ENCODE peak calls at places on chromosomes 4 and X, in eight cellular contexts. Y, O, I, C, T, K, H and G are unnamed samples.

GRCh38 chrX:72137846-72138455 is 6.2 kb upstream of the RTL5 start:
- DNase-seq in Y (no peak), O (no peak), I (no peak), C (no peak), T (no peak), K (no peak), H (no peak), G (no peak)

GRCh38 chrX:51420610-51421009 is 75.8 kb downstream of the NUDT11 start:
- DNase-seq in Y (peak), O (peak), I (no peak), C (no peak), T (no peak), K (no peak), H (peak), G (no peak)

GRCh38 chr4:75924309-75924708 is 16.5 kb downstream of the NAAA start:
- DNase-seq in Y (no peak), O (no peak), I (no peak), C (no peak), T (no peak), K (no peak), H (no peak), G (no peak)

GRCh38 chrX:119870626-119871131 is 854 bp downstream of the RNF113A start:
- DNase-seq in Y (no peak), O (no peak), I (no peak), C (no peak), T (no peak), K (no peak), H (peak), G (no peak)

GRCh38 chrX:10492250-10492649 is 128.1 kb downstream of the MID1 start:
- DNase-seq in Y (no peak), O (no peak), I (no peak), C (no peak), T (no peak), K (no peak), H (no peak), G (no peak)

GRCh38 chr4:102608190-102608589 is 107.0 kb downstream of the NFKB1 start:
- DNase-seq in Y (no peak), O (no peak), I (no peak), C (no peak), T (peak), K (no peak), H (no peak), G (no peak)

GRCh38 chr4:38765391-38765790 is 17.4 kb downstream of the TLR10 start:
- DNase-seq in Y (no peak), O (no peak), I (no peak), C (no peak), T (no peak), K (no peak), H (no peak), G (no peak)

GRCh38 chrX:30920271-30920670 is 31.2 kb upstream of the TAB3 start:
- DNase-seq in Y (no peak), O (no peak), I (no peak), C (no peak), T (no peak), K (no peak), H (no peak), G (no peak)

GRCh38 chr4:88457307-88458090 is 580 bp downstream of the HERC5 start:
- DNase-seq in Y (peak), O (peak), I (peak), C (peak), T (peak), K (no peak), H (peak), G (peak)

GRCh38 chr4:121728798-121729226 is 32.0 kb upstream of the ANXA5 start:
- DNase-seq in Y (no peak), O (no peak), I (no peak), C (no peak), T (peak), K (no peak), H (no peak), G (no peak)

GRCh38 chrX:66760648-66761047 is 121.8 kb upstream of the EDA2R start:
- DNase-seq in Y (no peak), O (no peak), I (no peak), C (no peak), T (no peak), K (no peak), H (no peak), G (no peak)

GRCh38 chr4:86131456-86131855 is 228.4 kb downstream of the MAPK10 start:
- DNase-seq in Y (no peak), O (no peak), I (no peak), C (no peak), T (no peak), K (no peak), H (no peak), G (no peak)

GRCh38 chrX:38800981-38801845 is at the start of gene MID1IP1:
- DNase-seq in Y (peak), O (peak), I (peak), C (peak), T (peak), K (peak), H (peak), G (no peak)

GRCh38 chr4:120005091-120005490 is 61.6 kb downstream of the MAD2L1 start:
- DNase-seq in Y (no peak), O (no peak), I (no peak), C (no peak), T (no peak), K (no peak), H (no peak), G (no peak)

GRCh38 chr4:150682126-150682525 is 100.2 kb downstream of the MAB21L2 start:
- DNase-seq in Y (no peak), O (no peak), I (no peak), C (no peak), T (no peak), K (no peak), H (no peak), G (no peak)

GRCh38 chrX:39491548-39492297 is 606.0 kb downstream of the BCOR start:
- DNase-seq in Y (no peak), O (no peak), I (no peak), C (no peak), T (no peak), K (no peak), H (peak), G (no peak)

GRCh38 chr4:1488831-1489638 is 82.8 kb upstream of the NKX1-1 start:
- DNase-seq in Y (no peak), O (no peak), I (no peak), C (no peak), T (no peak), K (no peak), H (no peak), G (no peak)

GRCh38 chr4:168528131-168528949 is 31.5 kb downstream of the PALLD start:
- DNase-seq in Y (peak), O (no peak), I (no peak), C (no peak), T (no peak), K (no peak), H (no peak), G (no peak)

GRCh38 chr4:151990201-151990600 is 229.4 kb upstream of the GATB start:
- DNase-seq in Y (peak), O (peak), I (no peak), C (no peak), T (peak), K (no peak), H (no peak), G (no peak)

GRCh38 chrX:57652705-57653104 is 27.4 kb downstream of the NLRP2B start:
- DNase-seq in Y (no peak), O (no peak), I (no peak), C (no peak), T (no peak), K (no peak), H (no peak), G (no peak)

GRCh38 chrX:129769467-129770154 is 10.1 kb upstream of the SASH3 start:
- DNase-seq in Y (no peak), O (no peak), I (no peak), C (no peak), T (no peak), K (peak), H (no peak), G (peak)

GRCh38 chr4:73208376-73208775 is 50.2 kb downstream of the ANKRD17 start:
- DNase-seq in Y (no peak), O (no peak), I (no peak), C (no peak), T (peak), K (no peak), H (no peak), G (no peak)

GRCh38 chr4:17704020-17704657 is 77.3 kb downstream of the FAM184B start:
- DNase-seq in Y (no peak), O (no peak), I (no peak), C (no peak), T (no peak), K (no peak), H (no peak), G (no peak)

GRCh38 chrX:48676106-48676892 is 7.3 kb upstream of the WAS start:
- DNase-seq in Y (peak), O (peak), I (peak), C (peak), T (peak), K (peak), H (peak), G (peak)
- TF ChIP-seq POLR2A in Y (peak), O (peak), I (peak), C (no peak), T (peak), K (peak), H (peak), G (peak)

GRCh38 chr4:7067523-7068278 is at the start of gene GRPEL1:
- DNase-seq in Y (peak), O (peak), I (peak), C (peak), T (peak), K (peak), H (peak), G (peak)
- TF ChIP-seq POLR2A in Y (peak), O (peak), I (peak), C (no peak), T (peak), K (peak), H (peak), G (peak)

GRCh38 chr4:140427104-140427918 is at the start of gene CLGN:
- DNase-seq in Y (peak), O (peak), I (peak), C (peak), T (no peak), K (no peak), H (peak), G (peak)
- TF ChIP-seq POLR2A in Y (peak), O (no peak), I (no peak), C (no peak), T (no peak), K (no peak), H (no peak), G (no peak)

GRCh38 chr4:184312126-184312525 is 94.5 kb upstream of the ENPP6 start:
- DNase-seq in Y (no peak), O (no peak), I (no peak), C (no peak), T (no peak), K (no peak), H (no peak), G (no peak)

GRCh38 chr4:184316821-184317220 is 99.1 kb upstream of the ENPP6 start:
- DNase-seq in Y (no peak), O (no peak), I (no peak), C (no peak), T (no peak), K (no peak), H (no peak), G (no peak)

GRCh38 chr4:184313058-184313709 is 95.5 kb upstream of the ENPP6 start:
- DNase-seq in Y (no peak), O (no peak), I (no peak), C (no peak), T (no peak), K (no peak), H (no peak), G (no peak)

GRCh38 chr4:184315675-184316359 is 98.1 kb upstream of the ENPP6 start:
- DNase-seq in Y (no peak), O (no peak), I (no peak), C (no peak), T (no peak), K (no peak), H (no peak), G (no peak)

DNA sequence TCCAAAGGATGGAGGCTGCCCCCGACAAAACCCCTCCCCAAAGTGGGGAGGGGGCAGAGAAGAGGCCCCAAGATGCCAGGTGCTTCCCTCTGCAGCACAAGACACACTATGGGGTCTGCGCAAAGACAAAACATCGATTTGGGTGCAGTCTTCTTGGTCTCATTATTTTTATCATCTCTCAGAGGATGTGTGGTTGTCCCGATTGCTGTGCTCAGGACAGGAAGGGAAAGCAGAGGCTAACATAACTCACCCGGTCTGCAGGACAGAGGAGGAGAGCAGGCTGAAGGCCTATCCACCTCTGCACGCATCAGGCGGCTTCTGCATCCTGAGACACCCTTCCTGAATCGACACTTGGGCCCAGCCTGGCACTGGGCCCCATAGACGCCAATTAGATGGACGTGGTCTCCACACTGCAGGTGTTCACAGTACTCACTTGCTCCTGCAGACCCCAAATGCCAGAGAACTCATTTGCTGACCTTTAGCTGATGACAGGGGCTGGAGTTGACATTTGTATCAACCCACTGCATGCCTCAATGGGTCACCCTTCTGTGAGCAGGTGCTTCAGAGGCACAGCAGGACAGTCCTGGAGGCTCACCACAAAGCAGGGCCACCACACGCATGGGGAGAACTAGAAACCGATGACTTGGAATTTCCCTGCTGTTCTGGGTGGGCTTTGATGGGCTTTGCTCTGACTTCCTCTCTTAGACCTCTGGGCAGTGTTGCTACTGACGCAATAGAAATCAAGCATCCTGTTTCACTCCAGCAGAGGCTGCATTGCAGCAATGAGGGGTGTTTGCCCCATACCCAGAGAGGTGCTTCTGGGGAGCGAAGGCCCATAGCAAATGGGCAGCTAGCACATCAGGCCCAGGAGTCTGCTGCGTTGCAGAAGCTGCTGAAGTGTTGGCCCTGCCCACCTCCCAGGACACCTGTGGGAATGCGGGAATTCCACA is 96.3 kb upstream of the ENPP6 start:
- DNase-seq in Y (no peak), O (no peak), I (no peak), C (no peak), T (no peak), K (no peak), H (no peak), G (peak)
- TF ChIP-seq POLR2A in Y (no peak), O (no peak), I (no peak), C (no peak), T (no peak), K (no peak), H (no peak), G (peak)

DNA sequence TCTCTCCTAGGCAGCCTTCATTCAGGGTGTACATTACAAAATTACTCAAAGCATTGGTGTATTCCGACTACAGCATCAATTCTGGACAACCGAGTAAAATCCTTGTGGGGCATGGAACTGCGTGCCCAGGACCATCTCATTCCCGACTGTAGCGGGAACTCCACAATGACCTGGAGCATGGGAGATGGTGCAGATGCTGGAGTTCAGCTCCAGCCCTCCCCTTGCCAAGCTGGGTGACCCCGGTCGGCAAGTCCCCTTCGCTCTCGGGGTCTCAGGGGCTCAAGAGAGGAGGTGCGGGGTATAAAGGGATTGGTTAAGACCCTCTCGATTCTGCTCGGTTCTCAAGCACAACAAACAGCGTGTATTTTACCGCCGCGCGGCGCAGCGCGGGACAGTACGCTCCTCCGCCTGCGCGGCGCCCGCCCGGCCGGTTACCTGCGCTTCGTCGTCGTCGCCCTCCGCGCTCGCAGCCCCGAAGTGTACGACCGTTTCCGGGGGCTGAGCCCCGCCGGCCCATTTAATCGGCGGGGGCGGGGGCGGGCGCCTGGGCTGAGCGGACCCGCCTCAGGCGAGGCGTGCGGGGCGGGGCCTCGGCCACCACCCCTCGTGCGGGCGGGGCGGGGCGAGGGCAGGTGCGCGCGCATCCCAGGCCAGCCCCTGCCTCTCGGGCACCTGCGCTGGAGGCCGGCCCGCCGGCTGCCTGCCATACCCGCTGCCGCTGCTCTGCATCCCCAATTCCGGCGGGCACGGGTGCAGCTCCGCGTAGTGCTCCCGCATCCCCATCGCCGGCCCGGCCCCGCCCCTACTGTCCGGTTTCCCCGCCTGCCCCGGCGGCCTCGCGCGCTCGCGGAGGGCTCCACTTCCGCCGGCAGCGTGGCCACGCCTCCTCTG is at the start of gene G6PD:
- DNase-seq in Y (peak), O (peak), I (no peak), C (peak), T (peak), K (no peak), H (peak), G (peak)
- TF ChIP-seq POLR2A in Y (peak), O (peak), I (peak), C (no peak), T (peak), K (no peak), H (peak), G (peak)

GRCh38 chr4:2934813-2935761 is 28.1 kb downstream of the NOP14 start:
- DNase-seq in Y (peak), O (peak), I (peak), C (peak), T (peak), K (peak), H (peak), G (peak)
- TF ChIP-seq POLR2A in Y (peak), O (peak), I (peak), C (no peak), T (peak), K (peak), H (peak), G (peak)

GRCh38 chrX:54446084-54446483 is 5.9 kb downstream of the TSR2 start:
- DNase-seq in Y (no peak), O (no peak), I (no peak), C (no peak), T (no peak), K (no peak), H (no peak), G (no peak)

GRCh38 chrX:54435121-54435520 is 5.1 kb upstream of the TSR2 start:
- DNase-seq in Y (no peak), O (no peak), I (no peak), C (no peak), T (no peak), K (no peak), H (no peak), G (no peak)

GRCh38 chrX:54444752-54445151 is 4.5 kb downstream of the TSR2 start:
- DNase-seq in Y (no peak), O (no peak), I (no peak), C (no peak), T (no peak), K (no peak), H (no peak), G (no peak)

GRCh38 chrX:54442790-54443189 is 2.6 kb downstream of the TSR2 start:
- DNase-seq in Y (no peak), O (no peak), I (no peak), C (no peak), T (no peak), K (no peak), H (no peak), G (no peak)

GRCh38 chrX:54439967-54440871 is at the start of gene TSR2:
- DNase-seq in Y (peak), O (peak), I (peak), C (peak), T (peak), K (peak), H (peak), G (peak)
- TF ChIP-seq POLR2A in Y (peak), O (no peak), I (peak), C (no peak), T (peak), K (no peak), H (peak), G (peak)

GRCh38 chr4:36244257-36245084 is at the start of gene ARAP2:
- DNase-seq in Y (peak), O (peak), I (peak), C (peak), T (peak), K (peak), H (peak), G (peak)

GRCh38 chr4:36243355-36244256 is 708 bp downstream of the ARAP2 start:
- DNase-seq in Y (peak), O (no peak), I (no peak), C (peak), T (peak), K (peak), H (peak), G (no peak)

GRCh38 chr4:36237366-36238353 is 6.7 kb downstream of the ARAP2 start:
- DNase-seq in Y (no peak), O (no peak), I (no peak), C (no peak), T (no peak), K (no peak), H (no peak), G (no peak)

GRCh38 chr4:36241771-36242170 is 2.5 kb downstream of the ARAP2 start:
- DNase-seq in Y (no peak), O (no peak), I (no peak), C (no peak), T (peak), K (no peak), H (peak), G (no peak)

GRCh38 chr4:36242629-36243354 is 1.5 kb downstream of the ARAP2 start:
- DNase-seq in Y (no peak), O (no peak), I (no peak), C (no peak), T (no peak), K (no peak), H (peak), G (no peak)
- TF ChIP-seq POLR2A in Y (no peak), O (no peak), I (no peak), C (no peak), T (no peak), K (no peak), H (no peak), G (no peak)